ENCODE peak calls at places on chromosomes 3 and 15, in six cellular contexts. W is CD4-positive, alpha-beta T cell; M is C1 segment of cervical spinal cord; P is breast epithelium; F is sigmoid colon; O is GM23248. V is an unnamed sample.

GRCh38 chr15:85137507-85138175 is 156.0 kb downstream of the PDE8A start:
- DNase-seq in P (no peak), W (no peak), F (no peak), M (no peak), O (no peak), V (no peak)

GRCh38 chr3:49295489-49296058 is 18.5 kb upstream of the C3orf62 start:
- DNase-seq in W (peak), O (peak), F (no peak), M (no peak), P (no peak), V (no peak)

GRCh38 chr15:88636039-88636438 is 2.8 kb upstream of the ISG20 start:
- DNase-seq in F (no peak), M (no peak), P (peak), O (no peak), W (peak), V (no peak)

GRCh38 chr15:89104172-89104564 is 15.9 kb downstream of the ABHD2 start:
- DNase-seq in P (no peak), F (peak), O (peak), M (peak), W (no peak), V (no peak)

GRCh38 chr15:92749172-92749571 is 93.6 kb upstream of the FAM174B start:
- DNase-seq in F (no peak), P (no peak), W (no peak), O (no peak), M (no peak), V (no peak)

GRCh38 chr3:39849992-39850706 is 40.7 kb downstream of the MYRIP start:
- DNase-seq in P (no peak), W (no peak), M (no peak), F (no peak), O (no peak), V (no peak)

GRCh38 chr3:115074502-115074901 is 72.6 kb downstream of the ZBTB20 start:
- DNase-seq in M (no peak), W (no peak), F (no peak), P (no peak), O (peak), V (no peak)

GRCh38 chr15:73908030-73908821 is 18.0 kb upstream of the LOXL1 start:
- DNase-seq in O (peak), M (peak), P (peak), W (peak), F (peak), V (no peak)

GRCh38 chr15:65298731-65299130 is 2.9 kb downstream of the RNU5A-1 start:
- DNase-seq in O (no peak), M (no peak), F (no peak), W (no peak), P (no peak), V (no peak)

GRCh38 chr3:192130534-192131132 is 596.7 kb downstream of the FGF12 start:
- DNase-seq in O (peak), W (no peak), F (no peak), M (peak), P (peak), V (no peak)

GRCh38 chr3:82814660-82815059 is 1053.2 kb upstream of the GBE1 start:
- DNase-seq in F (no peak), O (no peak), W (no peak), P (no peak), M (no peak), V (no peak)

GRCh38 chr15:43253431-43254403 is 13.0 kb downstream of the TGM5 start:
- DNase-seq in F (no peak), P (peak), M (no peak), O (peak), W (no peak), V (no peak)

GRCh38 chr15:80695099-80695910 is at the start of gene ABHD17C:
- DNase-seq in O (peak), F (peak), P (peak), W (peak), M (no peak), V (peak)

GRCh38 chr3:56260262-56260661 is 208.0 kb downstream of the ERC2 start:
- DNase-seq in F (no peak), W (no peak), P (no peak), M (no peak), O (no peak), V (no peak)

GRCh38 chr15:95365615-95366107 is 964.8 kb upstream of the NR2F2 start:
- DNase-seq in M (no peak), O (no peak), P (no peak), W (no peak), F (no peak), V (no peak)

GRCh38 chr15:99518191-99518590 is 47.6 kb upstream of the MEF2A start:
- DNase-seq in F (no peak), O (no peak), M (no peak), W (no peak), P (no peak), V (no peak)

GRCh38 chr15:34271493-34271892 is 46.7 kb downstream of the EMC4 start:
- DNase-seq in O (peak), F (no peak), M (no peak), P (no peak), W (no peak), V (no peak)

GRCh38 chr3:100682056-100682853 is 27.0 kb upstream of the TFG start:
- DNase-seq in M (no peak), O (peak), P (no peak), W (no peak), F (no peak), V (no peak)

GRCh38 chr3:184262166-184262926 is 993 bp upstream of the CAMK2N2 start:
- DNase-seq in W (no peak), O (peak), P (no peak), F (no peak), M (no peak), V (no peak)

GRCh38 chr15:77592768-77593167 is 39.9 kb downstream of the LINGO1 start:
- DNase-seq in W (no peak), P (no peak), F (no peak), M (no peak), O (no peak), V (no peak)

GRCh38 chr3:49718419-49719213 is 868 bp downstream of the AMIGO3 start:
- DNase-seq in P (no peak), O (no peak), F (peak), W (no peak), M (no peak), V (no peak)

GRCh38 chr3:32759342-32759741 is 58.5 kb upstream of the TRIM71 start:
- DNase-seq in P (no peak), M (no peak), W (no peak), O (no peak), F (no peak), V (no peak)

GRCh38 chr3:42035007-42035406 is 56.1 kb upstream of the TRAK1 start:
- DNase-seq in O (no peak), P (no peak), W (no peak), M (no peak), F (no peak), V (no peak)

GRCh38 chr15:51842852-51843737 is 13.6 kb downstream of the TMOD3 start:
- DNase-seq in O (peak), M (no peak), F (no peak), W (no peak), P (no peak), V (no peak)

GRCh38 chr3:196235452-196236122 is 19.3 kb downstream of the SLC51A start:
- DNase-seq in F (no peak), O (no peak), M (no peak), P (no peak), W (no peak), V (no peak)

GRCh38 chr15:69131362-69132215 is 28.8 kb upstream of the GLCE start:
- DNase-seq in M (peak), W (no peak), O (no peak), P (no peak), F (no peak), V (no peak)

GRCh38 chr3:128170866-128171516 is 17.7 kb downstream of the EEFSEC start:
- DNase-seq in P (peak), O (peak), M (peak), W (no peak), F (peak), V (no peak)

GRCh38 chr3:197339841-197340520 is 41.6 kb upstream of the DLG1 start:
- DNase-seq in P (no peak), W (no peak), M (no peak), F (no peak), O (peak), V (no peak)

GRCh38 chr15:72496783-72497182 is 22.7 kb downstream of the ARIH1 start:
- DNase-seq in O (no peak), P (no peak), F (no peak), W (no peak), M (no peak), V (no peak)

GRCh38 chr15:69530234-69530633 is 77.6 kb downstream of the RPLP1 start:
- DNase-seq in M (no peak), F (no peak), W (no peak), P (no peak), O (no peak), V (no peak)